ENCODE peak calls at places on chromosomes 12 and 14, in six cellular contexts. F is transverse colon, B is AG04449, U is lower lobe of right lung, M is fibroblast of mammary gland, T is astrocyte of the spinal cord. N is an unnamed sample.

GRCh38 chr12:11563785-11564739 is 85.4 kb upstream of the ETV6 start:
- DNase-seq in T (no peak), B (no peak), F (no peak), M (no peak), U (no peak), N (no peak)

GRCh38 chr14:96965885-96966595 is 168.9 kb downstream of the VRK1 start:
- DNase-seq in B (no peak), U (no peak), T (no peak), M (no peak), F (no peak), N (no peak)

GRCh38 chr12:117101953-117102833 is 3.0 kb upstream of the TESC start:
- DNase-seq in B (no peak), U (no peak), M (no peak), F (no peak), T (no peak), N (no peak)

GRCh38 chr12:14272954-14273910 is 92.2 kb upstream of the ATF7IP start:
- DNase-seq in B (no peak), T (no peak), U (no peak), M (no peak), F (no peak), N (peak; percentile 97)

GRCh38 chr14:31445703-31446102 is 11.6 kb downstream of the DTD2 start:
- DNase-seq in M (no peak), U (no peak), T (no peak), F (no peak), B (no peak), N (peak; percentile 13)

GRCh38 chr12:93664573-93665138 is 12.5 kb upstream of the CRADD start:
- DNase-seq in F (no peak), U (no peak), M (peak; percentile 85), T (peak; percentile 5), B (no peak), N (peak; percentile 76)

GRCh38 chr12:55830601-55831406 is 1.4 kb upstream of the DNAJC14 start:
- DNase-seq in T (peak; percentile 77), F (peak; percentile 84), U (peak; percentile 79), B (no peak), M (peak; percentile 66), N (no peak)

GRCh38 chr12:122350444-122350843 is 72.0 kb downstream of the CLIP1 start:
- DNase-seq in M (peak; percentile 84), F (no peak), T (peak; percentile 65), U (no peak), B (no peak), N (no peak)

GRCh38 chr14:58749066-58749669 is 111.4 kb downstream of the DACT1 start:
- DNase-seq in F (peak; percentile 59), M (peak; percentile 95), B (peak; percentile 77), U (peak; percentile 52), T (peak; percentile 95), N (peak; percentile 74)

GRCh38 chr12:104910196-104910840 is 47.8 kb downstream of the SLC41A2 start:
- DNase-seq in U (no peak), B (no peak), M (peak; percentile 80), F (no peak), T (no peak), N (peak; percentile 64)

GRCh38 chr12:115916910-115917668 is 360.4 kb downstream of the MED13L start:
- DNase-seq in M (no peak), F (peak; percentile 82), U (peak; percentile 76), T (peak; percentile 1), B (no peak), N (peak; percentile 36)

GRCh38 chr12:27434673-27435565 is 11.6 kb upstream of the SMCO2 start:
- DNase-seq in U (no peak), F (no peak), M (peak; percentile 10), B (no peak), T (peak; percentile 13), N (no peak)

GRCh38 chr12:59626382-59626781 is 30.6 kb downstream of the SLC16A7 start:
- DNase-seq in U (no peak), T (no peak), M (peak; percentile 73), B (no peak), F (no peak), N (peak; percentile 79)

GRCh38 chr12:122884091-122884826 is 11.7 kb downstream of the VPS37B start:
- DNase-seq in F (no peak), M (no peak), U (no peak), T (no peak), B (no peak), N (no peak)

GRCh38 chr14:79256311-79256879 is 954.9 kb downstream of the DIO2 start:
- DNase-seq in B (no peak), T (no peak), F (no peak), U (no peak), M (no peak), N (no peak)

GRCh38 chr14:92903359-92903758 is 19.6 kb upstream of the CHGA start:
- DNase-seq in M (no peak), T (no peak), U (no peak), F (no peak), B (no peak), N (no peak)

GRCh38 chr12:105409881-105410471 is 79.5 kb downstream of the C12orf75 start:
- DNase-seq in B (no peak), T (peak; percentile 61), U (peak; percentile 43), F (no peak), M (peak; percentile 20), N (no peak)

GRCh38 chr14:100065942-100066574 is 836 bp downstream of the EVL start:
- DNase-seq in F (peak; percentile 66), M (peak; percentile 37), U (no peak), T (no peak), B (no peak), N (no peak)

GRCh38 chr14:101202627-101203404 is 299.3 kb upstream of the RTL1 start:
- DNase-seq in M (no peak), T (no peak), B (no peak), U (peak; percentile 41), F (no peak), N (no peak)

GRCh38 chr14:105602243-105602750 is 75.9 kb downstream of the TMEM121 start:
- DNase-seq in M (no peak), T (no peak), U (no peak), F (no peak), B (no peak), N (no peak)

GRCh38 chr14:64968167-64968566 is 4.0 kb downstream of the RAB15 start:
- DNase-seq in U (no peak), B (no peak), T (no peak), M (no peak), F (no peak), N (no peak)

GRCh38 chr14:64966976-64967375 is 5.2 kb downstream of the RAB15 start:
- DNase-seq in T (no peak), M (no peak), B (no peak), U (peak; percentile 71), F (peak; percentile 32), N (peak; percentile 29)

GRCh38 chr14:64965356-64966000 is 6.7 kb downstream of the RAB15 start:
- DNase-seq in U (no peak), M (no peak), B (no peak), F (no peak), T (no peak), N (no peak)

GRCh38 chr14:64960762-64961276 is 11.3 kb downstream of the RAB15 start:
- DNase-seq in F (no peak), T (no peak), M (no peak), U (no peak), B (no peak), N (no peak)

GRCh38 chr14:64963611-64964010 is 8.5 kb downstream of the RAB15 start:
- DNase-seq in B (no peak), M (no peak), F (no peak), U (no peak), T (no peak), N (no peak)
- TF ChIP-seq CTCF in B (no peak), M (no peak), F (no peak), U (no peak), T (no peak), N (no peak)

GRCh38 chr14:51870620-51871019 is 10.2 kb downstream of the GNG2 start:
- DNase-seq in U (no peak), T (no peak), F (no peak), B (no peak), M (no peak), N (no peak)
- H3K4me3 ChIP-seq in U (no peak overlapping the region), T (no peak overlapping the region), F (no peak overlapping the region), B (no peak overlapping the region), M (no peak overlapping the region), N (no peak overlapping the region)

DNA sequence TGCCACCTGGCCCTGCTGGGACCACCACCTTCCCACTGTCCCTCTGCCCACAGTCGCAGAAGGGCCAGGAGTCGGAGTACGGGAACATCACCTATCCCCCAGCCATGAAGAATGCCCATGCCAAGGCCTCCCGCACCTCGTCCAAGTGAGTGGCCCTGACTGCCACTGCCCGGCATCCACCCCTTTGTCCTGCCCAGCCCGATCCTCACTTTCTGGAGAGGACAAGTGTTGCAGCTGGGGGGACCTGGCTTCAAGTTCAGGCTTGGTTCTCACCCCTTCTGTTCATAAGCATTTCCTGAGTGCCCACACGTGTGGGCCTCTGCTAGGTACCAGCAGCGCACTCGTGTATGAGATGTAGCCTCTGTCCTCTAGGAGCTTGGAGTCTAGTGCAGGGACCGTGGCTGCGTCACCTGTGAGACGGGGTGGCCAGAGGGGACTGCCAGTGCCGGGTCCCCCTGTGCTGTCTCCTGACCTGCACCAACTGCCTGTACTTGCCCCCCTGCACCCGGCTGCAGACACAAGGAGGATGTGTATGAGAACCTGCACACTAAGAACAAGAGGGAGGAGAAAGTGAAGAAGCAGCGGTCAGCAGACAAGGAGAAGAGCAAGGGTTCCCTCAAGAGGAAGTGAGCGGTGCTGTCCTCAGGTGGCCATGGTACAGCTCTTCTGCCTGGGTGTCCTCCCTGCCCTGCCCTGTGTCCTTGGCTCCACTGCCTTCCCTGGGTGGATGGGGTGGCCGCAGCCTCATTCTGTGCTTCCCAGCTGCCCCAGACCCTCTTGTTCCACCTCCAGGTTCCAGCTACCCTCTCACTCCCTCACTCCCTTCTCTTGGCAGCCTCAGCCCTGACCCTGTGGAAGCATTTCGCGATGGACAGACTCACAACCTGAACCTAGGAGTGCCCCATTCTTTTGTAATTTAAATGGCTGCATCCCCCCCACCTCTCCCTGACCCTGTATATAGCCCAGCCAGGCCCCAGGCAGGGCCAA is 9.4 kb downstream of the PTPN6 start:
- DNase-seq in B (no peak), T (peak; percentile 28), F (peak; percentile 58), M (peak; percentile 44), U (no peak), N (no peak)
- TF ChIP-seq CTCF in B (peak; percentile 45), T (peak; percentile 43), F (no peak), M (peak; percentile 16), U (no peak), N (no peak)

GRCh38 chr12:127060310-127060847 is 1206.6 kb upstream of the TMEM132C start:
- DNase-seq in F (peak; percentile 70), U (no peak), B (no peak), T (no peak), M (no peak), N (no peak)
- H3K4me3 ChIP-seq in F (no peak overlapping the region), U (no peak overlapping the region), B (no peak overlapping the region), T (no peak overlapping the region), M (no peak overlapping the region), N (no peak overlapping the region)

DNA sequence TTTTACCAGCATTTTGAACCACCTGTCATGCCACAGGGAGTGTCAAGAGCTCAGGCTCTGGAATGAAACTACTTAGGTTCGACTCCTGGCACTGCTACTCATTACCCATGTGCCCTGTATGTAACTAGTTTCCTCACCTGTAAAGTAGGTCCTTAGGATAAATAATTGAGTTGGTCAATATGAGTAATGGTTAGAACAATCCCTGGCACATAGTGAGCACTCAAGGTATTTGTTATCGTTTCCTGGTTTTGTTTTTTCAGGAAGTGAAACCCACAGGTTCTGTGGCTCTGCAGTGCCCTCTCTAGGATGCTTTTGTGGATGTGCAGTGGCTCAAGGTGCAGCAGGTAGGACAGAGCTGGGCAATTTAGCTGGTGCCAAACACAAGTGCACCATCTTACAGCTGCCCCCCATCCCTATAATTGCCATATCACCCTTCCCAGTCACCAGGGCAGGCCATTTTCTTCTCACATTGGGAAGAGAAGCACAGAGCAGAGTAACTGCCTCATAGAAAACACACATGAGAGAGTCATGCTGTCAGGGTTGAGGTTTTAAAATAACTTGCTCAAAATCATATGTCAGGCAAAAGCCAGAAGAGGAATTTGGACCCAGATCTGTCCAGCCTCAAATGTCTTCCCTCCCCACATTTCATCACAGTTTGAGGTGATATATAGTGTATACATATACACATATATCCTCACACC is 297.5 kb downstream of the RPAP3 start:
- DNase-seq in U (no peak), T (no peak), M (no peak), F (peak; percentile 16), B (no peak), N (peak; percentile 86)
- TF ChIP-seq CTCF in U (peak; percentile 52), T (peak; percentile 18), M (no peak), F (no peak), B (no peak), N (peak; percentile 62)